ENCODE peak calls at places on chromosomes 4 and X, in four cellular contexts. Z is SK-N-SH, D is H1, R is HepG2. P is an unnamed sample.

GRCh38 chr4:56147371-56147770 is 198.6 kb downstream of the CEP135 start:
- DNase-seq in Z (peak), D (no peak), R (no peak), P (no peak)

GRCh38 chr4:5974321-5974720 is 43.9 kb downstream of the C4orf50 start:
- DNase-seq in Z (no peak), D (no peak), R (no peak), P (no peak)

GRCh38 chr4:40731792-40732245 is 17.9 kb upstream of the NSUN7 start:
- DNase-seq in Z (peak), D (no peak), R (peak), P (no peak)

GRCh38 chr4:30719363-30720020 is 677 bp upstream of the PCDH7 start:
- DNase-seq in Z (peak), D (peak), R (no peak), P (no peak)

GRCh38 chr4:51836531-51836930 is 6.4 kb upstream of the DCUN1D4 start:
- DNase-seq in Z (peak), D (no peak), R (no peak), P (no peak)

GRCh38 chrX:53321943-53322497 is 40.6 kb upstream of the IQSEC2 start:
- DNase-seq in Z (no peak), D (no peak), R (no peak), P (no peak)

GRCh38 chr4:176034498-176034897 is 31.1 kb upstream of the WDR17 start:
- DNase-seq in Z (peak), D (no peak), R (no peak), P (no peak)

GRCh38 chr4:23930750-23931488 is 41.1 kb upstream of the PPARGC1A start:
- DNase-seq in Z (peak), D (no peak), R (peak), P (no peak)

GRCh38 chrX:97876697-97877407 is 993.1 kb downstream of the RPA4 start:
- DNase-seq in Z (no peak), D (no peak), R (no peak), P (no peak)

GRCh38 chrX:42696551-42697129 is 81.3 kb downstream of the PPP1R2C start:
- DNase-seq in Z (no peak), D (no peak), R (no peak), P (no peak)

GRCh38 chr4:88672987-88673386 is 24.6 kb downstream of the NAP1L5 start:
- DNase-seq in Z (peak), D (peak), R (peak), P (no peak)

GRCh38 chr4:26252349-26252748 is 68.5 kb upstream of the RBPJ start:
- DNase-seq in Z (no peak), D (no peak), R (peak), P (peak)

GRCh38 chrX:50988649-50989048 is 78.1 kb downstream of the BMP15 start:
- DNase-seq in Z (peak), D (no peak), R (no peak), P (no peak)

GRCh38 chr4:180618396-180618795 is 1624.8 kb upstream of the TENM3 start:
- DNase-seq in Z (no peak), D (no peak), R (no peak), P (no peak)

GRCh38 chr4:83114576-83114975 is at the start of gene PLAC8:
- DNase-seq in Z (no peak), D (no peak), R (peak), P (peak)

GRCh38 chr4:30863031-30863430 is 142.9 kb downstream of the PCDH7 start:
- DNase-seq in Z (no peak), D (no peak), R (no peak), P (no peak)

GRCh38 chr4:83917572-83917971 is 381.7 kb downstream of the GPAT3 start:
- DNase-seq in Z (no peak), D (no peak), R (peak), P (no peak)

GRCh38 chr4:7132730-7133582 is 59.4 kb upstream of the SORCS2 start:
- DNase-seq in Z (no peak), D (no peak), R (no peak), P (no peak)

GRCh38 chr4:142818009-142818408 is 28.1 kb downstream of the INPP4B start:
- DNase-seq in Z (no peak), D (no peak), R (no peak), P (no peak)

GRCh38 chr4:79466621-79467020 is 58.6 kb upstream of the GK2 start:
- DNase-seq in Z (no peak), D (no peak), R (no peak), P (no peak)

GRCh38 chr4:7524064-7524682 is 89.4 kb upstream of the PSAPL1 start:
- DNase-seq in Z (no peak), D (no peak), R (no peak), P (no peak)

GRCh38 chr4:143362392-143363046 is 25.8 kb downstream of the GAB1 start:
- DNase-seq in Z (no peak), D (no peak), R (no peak), P (no peak)

GRCh38 chr4:42768125-42768748 is 111.3 kb upstream of the ATP8A1 start:
- DNase-seq in Z (no peak), D (peak), R (no peak), P (no peak)

GRCh38 chr4:127506283-127506682 is 126.5 kb upstream of the INTU start:
- DNase-seq in Z (no peak), D (no peak), R (no peak), P (no peak)

GRCh38 chr4:153495480-153496206 is 29.5 kb downstream of the TMEM131L start:
- DNase-seq in Z (no peak), D (peak), R (no peak), P (no peak)

GRCh38 chrX:46620505-46620904 is 46.9 kb downstream of the CHST7 start:
- DNase-seq in Z (no peak), D (no peak), R (no peak), P (no peak)

GRCh38 chrX:32642283-32642682 is 569.1 kb downstream of the DMD start:
- DNase-seq in Z (no peak), D (no peak), R (no peak), P (no peak)

GRCh38 chrX:32644476-32644875 is 566.9 kb downstream of the DMD start:
- DNase-seq in Z (no peak), D (no peak), R (no peak), P (no peak)
- TF ChIP-seq TCF12 in Z (no peak), D (no peak), R (no peak), P (no peak)

DNA sequence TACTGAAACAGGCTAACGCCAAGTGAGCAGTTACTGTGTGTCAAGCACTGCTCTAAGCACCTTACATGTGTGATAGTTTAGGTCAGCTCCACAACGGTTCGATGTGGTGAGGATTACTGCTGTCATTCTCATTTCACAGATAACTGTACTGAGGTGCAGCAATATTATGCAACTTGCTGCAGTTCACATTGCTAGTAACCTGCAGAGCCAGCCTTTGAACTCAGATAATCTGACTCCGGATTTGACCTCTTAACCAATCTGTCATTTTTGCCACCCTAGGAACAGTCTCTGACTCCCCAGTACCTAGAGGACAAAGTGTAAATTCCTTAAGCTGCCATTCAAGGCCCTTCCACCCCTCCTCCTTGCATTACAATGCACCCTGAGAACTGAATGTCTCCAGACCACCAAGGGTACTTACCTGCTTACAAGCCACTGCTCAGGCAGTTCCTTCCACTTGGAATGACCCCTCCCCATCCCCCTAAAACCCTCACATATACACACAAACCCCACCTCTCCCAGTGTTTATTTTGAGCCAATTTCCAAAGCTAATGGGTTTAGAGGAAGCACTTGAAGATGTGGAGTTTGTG is 24.9 kb downstream of the EFNB1 start:
- DNase-seq in Z (no peak), D (no peak), R (peak), P (no peak)
- TF ChIP-seq TCF12 in Z (no peak), D (no peak), R (no peak), P (no peak)

GRCh38 chr4:171266666-171267065 is 546.5 kb upstream of the GALNTL6 start:
- DNase-seq in Z (no peak), D (no peak), R (no peak), P (no peak)
- TF ChIP-seq TCF12 in Z (no peak), D (no peak), R (no peak), P (no peak)

GRCh38 chr4:71184195-71184781 is 154.5 kb upstream of the SLC4A4 start:
- DNase-seq in Z (peak), D (no peak), R (peak), P (peak)
- TF ChIP-seq TCF12 in Z (no peak), D (no peak), R (no peak), P (no peak)

GRCh38 chr4:106340774-106341173 is 24.4 kb downstream of the AIMP1 start:
- DNase-seq in Z (no peak), D (no peak), R (no peak), P (no peak)
- TF ChIP-seq TCF12 in Z (no peak), D (no peak), R (no peak), P (no peak)

GRCh38 chr4:106869551-106869950 is 166.6 kb downstream of the DKK2 start:
- DNase-seq in Z (no peak), D (no peak), R (no peak), P (no peak)
- TF ChIP-seq TCF12 in Z (no peak), D (no peak), R (no peak), P (no peak)

P was measured in GM12878.